ENCODE peak calls at places on chromosomes 16 and 17, in four cellular contexts. W is memory B cell, S is T1000, G is Daoy. E is an unnamed sample.

GRCh38 chr17:80227156-80227555 is 6.9 kb downstream of the SLC26A11 start:
- DNase-seq in W (no peak), S (no peak), G (no peak), E (no peak)

GRCh38 chr17:17824119-17824779 is 12.5 kb downstream of the SREBF1 start:
- DNase-seq in W (no peak), G (no peak), S (no peak), E (no peak)

GRCh38 chr16:70685061-70685937 is 554 bp downstream of the MTSS2 start:
- DNase-seq in S (no peak), W (no peak), G (no peak), E (no peak)

GRCh38 chr16:88533381-88533831 is 36.8 kb upstream of the ZC3H18 start:
- DNase-seq in S (no peak), G (peak), W (no peak), E (no peak)

GRCh38 chr17:29159286-29159860 is 20.8 kb downstream of the MYO18A start:
- DNase-seq in G (no peak), W (no peak), S (no peak), E (no peak)

GRCh38 chr16:31869511-31870201 is 4.0 kb upstream of the ZNF267 start:
- DNase-seq in W (peak), S (peak), G (peak), E (peak)

GRCh38 chr16:86520317-86521210 is 10.2 kb downstream of the FOXF1 start:
- DNase-seq in W (no peak), S (no peak), G (no peak), E (no peak)

GRCh38 chr17:50916708-50917417 is 50.7 kb upstream of the TOB1 start:
- DNase-seq in W (no peak), S (no peak), G (no peak), E (no peak)

GRCh38 chr17:59105852-59106462 is 723 bp downstream of the TRIM37 start:
- DNase-seq in G (peak), W (peak), S (peak), E (peak)

GRCh38 chr16:86294535-86294934 is 215.8 kb upstream of the FOXF1 start:
- DNase-seq in G (no peak), W (no peak), S (no peak), E (no peak)

GRCh38 chr17:81536299-81537290 is 8.4 kb downstream of the FSCN2 start:
- DNase-seq in S (no peak), G (peak), W (no peak), E (no peak)

GRCh38 chr17:22459953-22460350 is 767.6 kb downstream of the KCNJ18 start:
- DNase-seq in G (no peak), W (no peak), S (no peak), E (no peak)

GRCh38 chr17:45771473-45771959 is 12.6 kb upstream of the CRHR1 start:
- DNase-seq in S (no peak), G (no peak), W (no peak), E (no peak)

GRCh38 chr16:19203374-19203966 is 35.4 kb downstream of the SYT17 start:
- DNase-seq in G (peak), W (no peak), S (no peak), E (peak)

GRCh38 chr16:88651989-88652762 is 1.3 kb upstream of the CYBA start:
- DNase-seq in G (no peak), W (no peak), S (no peak), E (peak)

GRCh38 chr17:71342726-71343125 is 778.1 kb upstream of the SOX9 start:
- DNase-seq in G (peak), S (no peak), W (no peak), E (no peak)

GRCh38 chr17:20924306-20924705 is 118.5 kb downstream of the USP22 start:
- DNase-seq in S (no peak), W (no peak), G (no peak), E (no peak)

GRCh38 chr16:64846966-64847365 is 274.9 kb downstream of the CDH11 start:
- DNase-seq in G (no peak), S (no peak), W (no peak), E (no peak)

GRCh38 chr17:34146440-34147043 is 108.5 kb upstream of the CCL2 start:
- DNase-seq in S (no peak), W (peak), G (peak), E (peak)

GRCh38 chr17:42133461-42134041 is 10.9 kb downstream of the HSPB9 start:
- DNase-seq in G (peak), W (peak), S (no peak), E (no peak)

GRCh38 chr17:17403899-17404576 is 72.8 kb upstream of the MED9 start:
- DNase-seq in S (no peak), G (no peak), W (peak), E (peak)

GRCh38 chr16:67395458-67396158 is 2.3 kb upstream of the TPPP3 start:
- DNase-seq in W (no peak), G (peak), S (no peak), E (peak)

GRCh38 chr16:50814541-50814940 is 72.7 kb downstream of the CYLD start:
- DNase-seq in W (no peak), G (no peak), S (no peak), E (no peak)

GRCh38 chr16:27718136-27718766 is 168.3 kb downstream of the KATNIP start:
- DNase-seq in G (peak), W (no peak), S (no peak), E (peak)

GRCh38 chr17:81831957-81832607 is 1.0 kb downstream of the MCRIP1 start:
- DNase-seq in S (no peak), W (peak), G (no peak), E (peak)

GRCh38 chr17:2854662-2855061 is 58.4 kb downstream of the RAP1GAP2 start:
- DNase-seq in W (no peak), S (no peak), G (peak), E (no peak)

GRCh38 chr17:61561354-61561753 is 29.7 kb downstream of the NACA2 start:
- DNase-seq in G (no peak), S (no peak), W (no peak), E (no peak)

GRCh38 chr16:57618306-57619132 is 9.9 kb upstream of the ADGRG1 start:
- DNase-seq in G (peak), S (no peak), W (no peak), E (peak)

GRCh38 chr17:47717845-47718621 is 15.0 kb upstream of the TBX21 start:
- DNase-seq in G (peak), W (no peak), S (no peak), E (no peak)

GRCh38 chr16:87392823-87393679 is 915 bp downstream of the MAP1LC3B start:
- DNase-seq in S (no peak), G (peak), W (peak), E (peak)

GRCh38 chr16:1990336-1991134 is 765 bp downstream of the SYNGR3 start:
- DNase-seq in G (peak), S (no peak), W (peak), E (no peak)

GRCh38 chr17:42422958-42423712 is at the start of gene CAVIN1:
- DNase-seq in S (peak), W (no peak), G (peak), E (peak)